ENCODE peak calls at places on chromosomes 7 and 10, in eight cellular contexts. One of them, this sample, is unnamed. For H3K36me3 and H3K27me3, the result is how much of the 10 kb centered on the place peaks cover.

GRCh38 chr7:31933481-31933880 is 136.7 kb downstream of the PDE1C start:
- DNase-seq in psoas muscle: no peak
- DNase-seq in neuronal stem cell: no peak
- DNase-seq in tibial artery: no peak
- DNase-seq in mesenchymal stem cell: peak
- DNase-seq in CD4-positive, alpha-beta memory T cell: no peak
- DNase-seq in NT2/D1: no peak
- DNase-seq in heart left ventricle: no peak
- DNase-seq in this sample: no peak

GRCh38 chr10:70715853-70716795 is 43.8 kb downstream of the ADAMTS14 start:
- DNase-seq in CD4-positive, alpha-beta memory T cell: no peak
- DNase-seq in NT2/D1: no peak
- DNase-seq in tibial artery: no peak
- DNase-seq in psoas muscle: no peak
- DNase-seq in mesenchymal stem cell: peak
- DNase-seq in heart left ventricle: peak
- DNase-seq in neuronal stem cell: no peak
- DNase-seq in this sample: peak

GRCh38 chr10:115975506-115975905 is 297.5 kb downstream of the GFRA1 start:
- DNase-seq in tibial artery: no peak
- DNase-seq in CD4-positive, alpha-beta memory T cell: no peak
- DNase-seq in heart left ventricle: no peak
- DNase-seq in neuronal stem cell: no peak
- DNase-seq in psoas muscle: no peak
- DNase-seq in mesenchymal stem cell: no peak
- DNase-seq in NT2/D1: peak
- DNase-seq in this sample: peak

GRCh38 chr10:71725998-71726672 is 6.6 kb upstream of the C10orf105 start:
- DNase-seq in heart left ventricle: no peak
- DNase-seq in CD4-positive, alpha-beta memory T cell: peak
- DNase-seq in mesenchymal stem cell: peak
- DNase-seq in NT2/D1: peak
- DNase-seq in tibial artery: no peak
- DNase-seq in psoas muscle: no peak
- DNase-seq in neuronal stem cell: peak
- DNase-seq in this sample: peak

GRCh38 chr7:82347808-82348207 is 95.8 kb downstream of the CACNA2D1 start:
- DNase-seq in NT2/D1: no peak
- DNase-seq in mesenchymal stem cell: no peak
- DNase-seq in heart left ventricle: no peak
- DNase-seq in tibial artery: no peak
- DNase-seq in neuronal stem cell: no peak
- DNase-seq in psoas muscle: no peak
- DNase-seq in CD4-positive, alpha-beta memory T cell: no peak
- DNase-seq in this sample: no peak

GRCh38 chr7:42151309-42151708 is 85.7 kb downstream of the GLI3 start:
- DNase-seq in neuronal stem cell: no peak
- DNase-seq in tibial artery: no peak
- DNase-seq in psoas muscle: no peak
- DNase-seq in mesenchymal stem cell: peak
- DNase-seq in CD4-positive, alpha-beta memory T cell: no peak
- DNase-seq in NT2/D1: no peak
- DNase-seq in heart left ventricle: no peak
- DNase-seq in this sample: no peak

GRCh38 chr10:33215635-33216034 is 118.8 kb downstream of the NRP1 start:
- DNase-seq in neuronal stem cell: no peak
- DNase-seq in psoas muscle: no peak
- DNase-seq in mesenchymal stem cell: no peak
- DNase-seq in CD4-positive, alpha-beta memory T cell: no peak
- DNase-seq in NT2/D1: no peak
- DNase-seq in tibial artery: peak
- DNase-seq in heart left ventricle: no peak
- DNase-seq in this sample: no peak

GRCh38 chr10:46218921-46219320 is 67.9 kb upstream of the ANTXRL start:
- DNase-seq in heart left ventricle: no peak
- DNase-seq in psoas muscle: no peak
- DNase-seq in neuronal stem cell: no peak
- DNase-seq in tibial artery: no peak
- DNase-seq in NT2/D1: no peak
- DNase-seq in mesenchymal stem cell: peak
- DNase-seq in CD4-positive, alpha-beta memory T cell: no peak
- DNase-seq in this sample: peak

GRCh38 chr7:22949944-22950343 is 64.0 kb downstream of the HYCC1 start:
- DNase-seq in heart left ventricle: no peak
- DNase-seq in neuronal stem cell: no peak
- DNase-seq in CD4-positive, alpha-beta memory T cell: no peak
- DNase-seq in tibial artery: no peak
- DNase-seq in psoas muscle: no peak
- DNase-seq in mesenchymal stem cell: peak
- DNase-seq in NT2/D1: no peak
- DNase-seq in this sample: no peak

GRCh38 chr7:17441557-17441956 is 143.1 kb downstream of the AHR start:
- DNase-seq in tibial artery: no peak
- DNase-seq in neuronal stem cell: no peak
- DNase-seq in psoas muscle: no peak
- DNase-seq in NT2/D1: no peak
- DNase-seq in CD4-positive, alpha-beta memory T cell: no peak
- DNase-seq in heart left ventricle: no peak
- DNase-seq in mesenchymal stem cell: no peak
- DNase-seq in this sample: no peak
- H3K4me3 ChIP-seq in tibial artery: no peak
- H3K4me3 ChIP-seq in neuronal stem cell: no peak
- H3K4me3 ChIP-seq in psoas muscle: no peak
- H3K4me3 ChIP-seq in NT2/D1: no peak
- H3K4me3 ChIP-seq in CD4-positive, alpha-beta memory T cell: no peak
- H3K4me3 ChIP-seq in heart left ventricle: no peak
- H3K4me3 ChIP-seq in mesenchymal stem cell: no peak
- H3K4me3 ChIP-seq in this sample: no peak

GRCh38 chr10:74137992-74138391 is 12.6 kb downstream of the AP3M1 start:
- DNase-seq in NT2/D1: no peak
- DNase-seq in psoas muscle: no peak
- DNase-seq in CD4-positive, alpha-beta memory T cell: peak
- DNase-seq in mesenchymal stem cell: no peak
- DNase-seq in tibial artery: no peak
- DNase-seq in heart left ventricle: no peak
- DNase-seq in neuronal stem cell: no peak
- DNase-seq in this sample: peak
- H3K36me3 ChIP-seq in NT2/D1: under half
- H3K36me3 ChIP-seq in psoas muscle: under half
- H3K36me3 ChIP-seq in CD4-positive, alpha-beta memory T cell: under half
- H3K36me3 ChIP-seq in mesenchymal stem cell: under half
- H3K36me3 ChIP-seq in tibial artery: under half
- H3K36me3 ChIP-seq in heart left ventricle: under half
- H3K36me3 ChIP-seq in neuronal stem cell: half or more
- H3K36me3 ChIP-seq in this sample: under half

GRCh38 chr7:142557971-142558582 is 191.2 kb upstream of the PRSS1 start:
- DNase-seq in psoas muscle: peak
- DNase-seq in heart left ventricle: no peak
- DNase-seq in neuronal stem cell: peak
- DNase-seq in CD4-positive, alpha-beta memory T cell: peak
- DNase-seq in NT2/D1: peak
- DNase-seq in mesenchymal stem cell: no peak
- DNase-seq in tibial artery: no peak
- DNase-seq in this sample: peak
- H3K27me3 ChIP-seq in psoas muscle: under half
- H3K27me3 ChIP-seq in heart left ventricle: under half
- H3K27me3 ChIP-seq in neuronal stem cell: under half
- H3K27me3 ChIP-seq in CD4-positive, alpha-beta memory T cell: under half
- H3K27me3 ChIP-seq in NT2/D1: under half
- H3K27me3 ChIP-seq in mesenchymal stem cell: under half
- H3K27me3 ChIP-seq in tibial artery: under half
- H3K27me3 ChIP-seq in this sample: under half

DNA sequence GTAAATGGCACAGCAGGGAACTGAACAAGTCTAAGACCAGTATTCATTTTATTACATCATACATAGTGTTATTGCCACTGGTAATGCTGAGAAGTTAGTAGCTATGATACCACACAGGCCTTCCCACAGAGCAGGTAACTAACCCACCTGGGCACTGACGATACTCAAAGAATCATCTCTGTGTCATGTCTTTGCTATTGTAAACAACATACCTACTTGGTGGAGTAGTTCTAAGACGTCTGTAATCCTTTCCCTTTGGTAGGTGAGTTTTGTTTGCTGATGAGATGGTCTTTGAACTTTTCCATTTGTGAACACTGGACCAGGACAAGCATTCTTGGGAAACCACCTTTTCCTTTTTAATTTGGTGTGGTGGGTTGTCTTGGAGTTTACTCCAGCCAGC is 40.9 kb downstream of the PDSS1 start:
- DNase-seq in neuronal stem cell: no peak
- DNase-seq in tibial artery: no peak
- DNase-seq in psoas muscle: no peak
- DNase-seq in heart left ventricle: no peak
- DNase-seq in CD4-positive, alpha-beta memory T cell: peak
- DNase-seq in NT2/D1: no peak
- DNase-seq in mesenchymal stem cell: no peak
- DNase-seq in this sample: no peak
- H3K4me3 ChIP-seq in neuronal stem cell: no peak
- H3K4me3 ChIP-seq in tibial artery: no peak
- H3K4me3 ChIP-seq in psoas muscle: no peak
- H3K4me3 ChIP-seq in heart left ventricle: no peak
- H3K4me3 ChIP-seq in CD4-positive, alpha-beta memory T cell: no peak
- H3K4me3 ChIP-seq in NT2/D1: no peak
- H3K4me3 ChIP-seq in mesenchymal stem cell: no peak
- H3K4me3 ChIP-seq in this sample: no peak

GRCh38 chr7:107918948-107919347 is 28.0 kb downstream of the DLD start:
- DNase-seq in CD4-positive, alpha-beta memory T cell: no peak
- DNase-seq in heart left ventricle: no peak
- DNase-seq in NT2/D1: no peak
- DNase-seq in tibial artery: no peak
- DNase-seq in mesenchymal stem cell: no peak
- DNase-seq in psoas muscle: no peak
- DNase-seq in neuronal stem cell: no peak
- DNase-seq in this sample: no peak
- H3K36me3 ChIP-seq in CD4-positive, alpha-beta memory T cell: under half
- H3K36me3 ChIP-seq in heart left ventricle: under half
- H3K36me3 ChIP-seq in NT2/D1: half or more
- H3K36me3 ChIP-seq in tibial artery: half or more
- H3K36me3 ChIP-seq in mesenchymal stem cell: under half
- H3K36me3 ChIP-seq in psoas muscle: under half
- H3K36me3 ChIP-seq in neuronal stem cell: half or more
- H3K36me3 ChIP-seq in this sample: under half

GRCh38 chr7:130899638-130900401 is 165.8 kb upstream of the KLF14 start:
- DNase-seq in neuronal stem cell: no peak
- DNase-seq in tibial artery: no peak
- DNase-seq in NT2/D1: no peak
- DNase-seq in heart left ventricle: no peak
- DNase-seq in CD4-positive, alpha-beta memory T cell: no peak
- DNase-seq in psoas muscle: no peak
- DNase-seq in mesenchymal stem cell: peak
- DNase-seq in this sample: no peak
- H3K27me3 ChIP-seq in neuronal stem cell: under half
- H3K27me3 ChIP-seq in tibial artery: under half
- H3K27me3 ChIP-seq in NT2/D1: under half
- H3K27me3 ChIP-seq in heart left ventricle: under half
- H3K27me3 ChIP-seq in CD4-positive, alpha-beta memory T cell: under half
- H3K27me3 ChIP-seq in psoas muscle: under half
- H3K27me3 ChIP-seq in mesenchymal stem cell: under half
- H3K27me3 ChIP-seq in this sample: under half

DNA sequence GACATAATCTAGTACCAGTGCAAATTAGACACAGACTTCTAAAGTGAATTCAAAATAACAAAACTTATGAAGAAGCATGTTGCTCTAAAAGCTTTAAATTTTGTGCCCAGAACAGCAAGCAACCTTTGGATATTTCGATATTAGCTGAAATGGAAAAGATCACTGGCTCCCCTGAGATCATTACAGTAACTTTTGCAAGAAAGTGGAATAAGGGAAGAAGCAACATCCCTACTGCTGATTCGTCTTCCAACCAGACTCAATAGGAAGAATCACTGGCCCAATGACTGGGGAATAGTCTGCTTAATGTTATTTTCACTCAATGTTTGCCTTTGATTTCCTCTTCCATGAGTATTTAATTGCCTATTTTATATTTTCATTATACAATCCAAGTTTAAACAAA is 7.9 kb downstream of the SKAP2 start:
- DNase-seq in NT2/D1: no peak
- DNase-seq in CD4-positive, alpha-beta memory T cell: no peak
- DNase-seq in psoas muscle: no peak
- DNase-seq in tibial artery: no peak
- DNase-seq in mesenchymal stem cell: no peak
- DNase-seq in neuronal stem cell: no peak
- DNase-seq in heart left ventricle: no peak
- DNase-seq in this sample: no peak
- H3K4me3 ChIP-seq in NT2/D1: no peak
- H3K4me3 ChIP-seq in CD4-positive, alpha-beta memory T cell: no peak
- H3K4me3 ChIP-seq in psoas muscle: peak
- H3K4me3 ChIP-seq in tibial artery: no peak
- H3K4me3 ChIP-seq in mesenchymal stem cell: no peak
- H3K4me3 ChIP-seq in neuronal stem cell: no peak
- H3K4me3 ChIP-seq in heart left ventricle: no peak
- H3K4me3 ChIP-seq in this sample: no peak

GRCh38 chr10:28592953-28593352 is 60.0 kb downstream of the WAC start:
- DNase-seq in heart left ventricle: no peak
- DNase-seq in psoas muscle: no peak
- DNase-seq in neuronal stem cell: no peak
- DNase-seq in NT2/D1: no peak
- DNase-seq in mesenchymal stem cell: peak
- DNase-seq in CD4-positive, alpha-beta memory T cell: no peak
- DNase-seq in tibial artery: no peak
- DNase-seq in this sample: no peak
- H3K36me3 ChIP-seq in heart left ventricle: under half
- H3K36me3 ChIP-seq in psoas muscle: under half
- H3K36me3 ChIP-seq in neuronal stem cell: half or more
- H3K36me3 ChIP-seq in NT2/D1: half or more
- H3K36me3 ChIP-seq in mesenchymal stem cell: under half
- H3K36me3 ChIP-seq in CD4-positive, alpha-beta memory T cell: under half
- H3K36me3 ChIP-seq in tibial artery: under half
- H3K36me3 ChIP-seq in this sample: under half

GRCh38 chr10:77398558-77398957 is 239.1 kb downstream of the KCNMA1 start:
- DNase-seq in NT2/D1: no peak
- DNase-seq in tibial artery: no peak
- DNase-seq in neuronal stem cell: no peak
- DNase-seq in mesenchymal stem cell: no peak
- DNase-seq in CD4-positive, alpha-beta memory T cell: no peak
- DNase-seq in heart left ventricle: no peak
- DNase-seq in psoas muscle: no peak
- DNase-seq in this sample: no peak
- H3K27me3 ChIP-seq in NT2/D1: under half
- H3K27me3 ChIP-seq in tibial artery: under half
- H3K27me3 ChIP-seq in neuronal stem cell: under half
- H3K27me3 ChIP-seq in mesenchymal stem cell: under half
- H3K27me3 ChIP-seq in CD4-positive, alpha-beta memory T cell: under half
- H3K27me3 ChIP-seq in heart left ventricle: under half
- H3K27me3 ChIP-seq in psoas muscle: under half
- H3K27me3 ChIP-seq in this sample: under half

GRCh38 chr10:28411136-28411460 is 108.2 kb upstream of the MPP7 start:
- DNase-seq in NT2/D1: no peak
- DNase-seq in tibial artery: no peak
- DNase-seq in CD4-positive, alpha-beta memory T cell: no peak
- DNase-seq in psoas muscle: no peak
- DNase-seq in mesenchymal stem cell: no peak
- DNase-seq in neuronal stem cell: no peak
- DNase-seq in heart left ventricle: no peak
- DNase-seq in this sample: no peak
- H3K4me3 ChIP-seq in NT2/D1: no peak
- H3K4me3 ChIP-seq in tibial artery: no peak
- H3K4me3 ChIP-seq in CD4-positive, alpha-beta memory T cell: no peak
- H3K4me3 ChIP-seq in psoas muscle: no peak
- H3K4me3 ChIP-seq in mesenchymal stem cell: no peak
- H3K4me3 ChIP-seq in neuronal stem cell: no peak
- H3K4me3 ChIP-seq in heart left ventricle: no peak
- H3K4me3 ChIP-seq in this sample: no peak

This sample was measured in H7.